ENCODE peak calls at places on chromosomes 1 and 21, in six cellular contexts. M is caudate nucleus; C is activated naive CD4-positive, alpha-beta T cell; A is astrocyte of the hippocampus; H is glutamatergic neuron; J is nucleus accumbens. K is an unnamed sample.

GRCh38 chr1:212917134-212917485 is 33.2 kb upstream of the VASH2 start:
- DNase-seq in C (no peak), J (no peak), A (no peak), H (no peak), M (no peak), K (no peak)

GRCh38 chr21:16186742-16187141 is 457.0 kb downstream of the USP25 start:
- DNase-seq in C (no peak), J (no peak), H (no peak), A (no peak), M (no peak), K (no peak)

GRCh38 chr1:209368864-209369598 is 214.5 kb upstream of the CAMK1G start:
- DNase-seq in C (no peak), A (peak), H (no peak), J (no peak), M (no peak), K (peak)

GRCh38 chr1:235100124-235100801 is 28.4 kb downstream of the TOMM20 start:
- DNase-seq in H (peak), A (no peak), M (no peak), C (no peak), J (no peak), K (no peak)

GRCh38 chr1:93578911-93579825 is 102.5 kb downstream of the BCAR3 start:
- DNase-seq in C (no peak), M (no peak), H (no peak), J (no peak), A (no peak), K (no peak)

GRCh38 chr1:4976859-4977440 is 322.5 kb downstream of the AJAP1 start:
- DNase-seq in J (no peak), C (no peak), M (no peak), H (no peak), A (no peak), K (no peak)

GRCh38 chr1:39478536-39478935 is 12.9 kb upstream of the BMP8A start:
- DNase-seq in J (no peak), M (no peak), H (no peak), C (no peak), A (no peak), K (no peak)

GRCh38 chr1:59485949-59486348 is 189.1 kb downstream of the FGGY start:
- DNase-seq in A (no peak), M (no peak), H (no peak), C (no peak), J (no peak), K (no peak)

GRCh38 chr1:114075546-114076249 is 78.0 kb downstream of the SYT6 start:
- DNase-seq in M (no peak), H (no peak), C (no peak), A (no peak), J (no peak), K (no peak)

GRCh38 chr21:16473965-16474364 is 744.2 kb downstream of the USP25 start:
- DNase-seq in J (no peak), C (no peak), M (no peak), A (peak), H (no peak), K (no peak)

GRCh38 chr1:28163496-28164120 is 12.9 kb downstream of the PTAFR start:
- DNase-seq in J (peak), A (peak), M (peak), H (peak), C (no peak), K (no peak)

GRCh38 chr21:42233067-42233981 is 14.4 kb downstream of the ABCG1 start:
- DNase-seq in H (no peak), A (no peak), C (peak), M (no peak), J (no peak), K (no peak)

GRCh38 chr21:44582055-44582454 is 1.7 kb upstream of the KRTAP10-5 start:
- DNase-seq in M (no peak), A (no peak), C (no peak), J (no peak), H (no peak), K (no peak)

GRCh38 chr1:936348-936747 is 12.6 kb downstream of the SAMD11 start:
- DNase-seq in M (no peak), C (no peak), J (no peak), A (no peak), H (no peak), K (no peak)

GRCh38 chr1:85580046-85580411 is 532 bp upstream of the CCN1 start:
- DNase-seq in C (no peak), J (no peak), M (no peak), H (no peak), A (no peak), K (no peak)

GRCh38 chr1:107535091-107535490 is 394.3 kb downstream of the NTNG1 start:
- DNase-seq in J (no peak), A (no peak), M (no peak), H (no peak), C (no peak), K (no peak)

GRCh38 chr1:223329664-223330420 is 34.1 kb downstream of the SUSD4 start:
- DNase-seq in A (peak), J (no peak), H (no peak), M (no peak), C (no peak), K (no peak)

GRCh38 chr1:198935371-198935921 is 296.6 kb downstream of the PTPRC start:
- DNase-seq in H (no peak), C (no peak), A (peak), M (peak), J (peak), K (peak)

GRCh38 chr21:45390121-45390751 is 14.7 kb upstream of the COL18A1 start:
- DNase-seq in A (no peak), J (no peak), H (peak), C (no peak), M (no peak), K (no peak)

GRCh38 chr1:22677861-22678521 is 25.0 kb downstream of the C1QB start:
- DNase-seq in A (no peak), J (no peak), C (no peak), H (no peak), M (no peak), K (no peak)

GRCh38 chr1:202131956-202132821 is 9.5 kb downstream of the GPR37L1 start:
- DNase-seq in H (no peak), M (peak), A (peak), J (peak), C (no peak), K (peak)

GRCh38 chr1:218494449-218494852 is 149.3 kb downstream of the TGFB2 start:
- DNase-seq in A (peak), H (no peak), M (no peak), J (no peak), C (no peak), K (no peak)

GRCh38 chr1:79614762-79615161 is 608.2 kb upstream of the ADGRL4 start:
- DNase-seq in J (no peak), A (no peak), M (no peak), C (no peak), H (no peak), K (no peak)

GRCh38 chr1:153655333-153655732 is 3.2 kb upstream of the SNAPIN start:
- DNase-seq in H (no peak), C (no peak), J (no peak), M (no peak), A (no peak), K (no peak)

GRCh38 chr21:45317401-45318145 is 29.9 kb upstream of the POFUT2 start:
- DNase-seq in C (no peak), J (no peak), M (no peak), H (no peak), A (peak), K (no peak)

GRCh38 chr1:234731371-234732085 is 121.5 kb upstream of the IRF2BP2 start:
- DNase-seq in M (no peak), J (no peak), H (no peak), C (no peak), A (peak), K (no peak)